ENCODE peak calls at places on chromosomes 3 and 15, in seven cellular contexts. E is HS-5; N is foreskin fibroblast; B is activated naive CD8-positive, alpha-beta T cell treated with anti-CD3 and anti-CD28 coated beads for 36 hours; Z is nucleus accumbens; C is iPS-NIHi11; X is uterus. M is an unnamed sample.

GRCh38 chr15:68316061-68316804 is 38.7 kb downstream of the FEM1B start:
- DNase-seq in E (no peak), C (peak), N (no peak), Z (no peak), X (peak), B (no peak), M (no peak)

GRCh38 chr15:78003539-78004008 is 73.9 kb downstream of the TBC1D2B start:
- DNase-seq in N (no peak), B (no peak), E (no peak), Z (no peak), C (peak), X (no peak), M (no peak)

GRCh38 chr3:58052373-58053273 is 44.4 kb downstream of the FLNB start:
- DNase-seq in Z (no peak), N (peak), C (no peak), B (peak), E (peak), X (peak), M (peak)

GRCh38 chr3:194323785-194324735 is 27.1 kb downstream of the CPN2 start:
- DNase-seq in E (no peak), N (no peak), Z (no peak), B (no peak), X (peak), C (no peak), M (peak)

GRCh38 chr15:37031198-37031597 is 69.2 kb downstream of the MEIS2 start:
- DNase-seq in E (no peak), X (no peak), Z (no peak), C (no peak), B (no peak), N (peak), M (no peak)

GRCh38 chr15:86701259-86701963 is 621.7 kb downstream of the AGBL1 start:
- DNase-seq in Z (no peak), E (no peak), B (no peak), X (no peak), N (no peak), C (no peak), M (no peak)

GRCh38 chr15:75695206-75695605 is 17.4 kb downstream of the CSPG4 start:
- DNase-seq in Z (no peak), E (no peak), B (no peak), C (no peak), X (no peak), N (no peak), M (no peak)

GRCh38 chr3:46574881-46575576 is 8.9 kb upstream of the LRRC2 start:
- DNase-seq in C (no peak), N (no peak), E (no peak), Z (no peak), X (no peak), B (no peak), M (no peak)

GRCh38 chr3:114213669-114214541 is 23.5 kb downstream of the ZNF80 start:
- DNase-seq in B (peak), N (peak), Z (no peak), E (peak), X (no peak), C (peak), M (peak)

GRCh38 chr3:194328080-194328571 is 23.0 kb downstream of the CPN2 start:
- DNase-seq in N (no peak), B (no peak), E (no peak), Z (no peak), X (no peak), C (no peak), M (peak)

GRCh38 chr3:95705786-95706418 is 1108.5 kb upstream of the EPHA6 start:
- DNase-seq in X (no peak), B (peak), Z (no peak), E (no peak), C (no peak), N (no peak), M (no peak)

GRCh38 chr3:123809597-123809996 is 74.5 kb downstream of the MYLK start:
- DNase-seq in B (no peak), E (no peak), Z (no peak), C (no peak), X (no peak), N (no peak), M (no peak)

GRCh38 chr15:97881568-97881967 is 78.9 kb upstream of the ARRDC4 start:
- DNase-seq in N (no peak), C (no peak), Z (no peak), E (no peak), B (no peak), X (no peak), M (no peak)

GRCh38 chr3:66822059-66823009 is 175.8 kb upstream of the KBTBD8 start:
- DNase-seq in N (peak), C (peak), Z (no peak), E (no peak), B (peak), X (peak), M (peak)

GRCh38 chr15:68187559-68187958 is 17.6 kb downstream of the CALML4 start:
- DNase-seq in N (peak), B (no peak), Z (no peak), E (no peak), X (peak), C (peak), M (peak)

GRCh38 chr3:63043631-63044030 is 168.4 kb upstream of the CADPS start:
- DNase-seq in X (no peak), N (no peak), C (no peak), Z (no peak), E (no peak), B (no peak), M (no peak)

GRCh38 chr15:88454867-88455810 is 12.0 kb downstream of the MRPL46 start:
- DNase-seq in B (peak), C (peak), Z (peak), X (peak), N (peak), E (peak), M (peak)

GRCh38 chr3:37671926-37672325 is 189.8 kb upstream of the CTDSPL start:
- DNase-seq in X (no peak), E (no peak), Z (no peak), C (no peak), N (no peak), B (no peak), M (no peak)

GRCh38 chr3:186456636-186457265 is 87.4 kb downstream of the CRYGS start:
- DNase-seq in C (no peak), Z (no peak), X (no peak), B (no peak), N (no peak), E (no peak), M (no peak)

GRCh38 chr15:85120351-85121113 is 138.9 kb downstream of the PDE8A start:
- DNase-seq in N (no peak), X (no peak), C (no peak), Z (no peak), B (no peak), E (no peak), M (no peak)

GRCh38 chr3:2853627-2854026 is 256.5 kb downstream of the IL5RA start:
- DNase-seq in C (no peak), Z (no peak), E (no peak), N (no peak), B (no peak), X (no peak), M (no peak)

GRCh38 chr3:150589759-150590158 is 13.4 kb upstream of the SELENOT start:
- DNase-seq in C (no peak), E (no peak), B (no peak), X (no peak), Z (no peak), N (no peak), M (no peak)

GRCh38 chr3:10512687-10513086 is 7.3 kb upstream of the ATP2B2 start:
- DNase-seq in N (no peak), B (no peak), Z (no peak), E (no peak), X (no peak), C (no peak), M (no peak)

GRCh38 chr3:139450155-139450554 is 26.2 kb downstream of the RBP2 start:
- DNase-seq in N (no peak), B (no peak), E (no peak), Z (no peak), C (no peak), X (no peak), M (no peak)

GRCh38 chr3:13018039-13018431 is 55.2 kb downstream of the IQSEC1 start:
- DNase-seq in N (peak), E (no peak), X (no peak), B (no peak), C (peak), Z (no peak), M (peak)

GRCh38 chr3:178950676-178951075 is 120.9 kb downstream of the ZMAT3 start:
- DNase-seq in N (peak), B (peak), C (no peak), X (no peak), Z (no peak), E (no peak), M (no peak)

GRCh38 chr3:150238995-150239612 is 169.0 kb upstream of the TSC22D2 start:
- DNase-seq in Z (no peak), X (no peak), B (no peak), E (no peak), C (peak), N (no peak), M (no peak)

GRCh38 chr3:168165390-168166269 is 69.9 kb upstream of the GOLIM4 start:
- DNase-seq in X (peak), C (peak), B (peak), Z (no peak), E (peak), N (peak), M (peak)

GRCh38 chr15:45101749-45102148 is 12.2 kb downstream of the DUOX2 start:
- DNase-seq in X (no peak), B (no peak), E (no peak), Z (no peak), C (no peak), N (no peak), M (no peak)

GRCh38 chr3:186110975-186111974 is 2.4 kb upstream of the ETV5 start:
- DNase-seq in Z (no peak), B (no peak), X (no peak), C (no peak), E (no peak), N (no peak), M (no peak)

GRCh38 chr15:49380912-49381311 is 42.1 kb upstream of the FGF7 start:
- DNase-seq in E (no peak), N (peak), X (no peak), Z (no peak), C (no peak), B (no peak), M (no peak)

GRCh38 chr3:195165264-195165608 is 105.7 kb downstream of the XXYLT1 start:
- DNase-seq in B (no peak), X (no peak), E (no peak), C (no peak), Z (no peak), N (no peak), M (no peak)

GRCh38 chr3:197595470-197596185 is 39.9 kb upstream of the BDH1 start:
- DNase-seq in N (no peak), X (no peak), C (no peak), E (no peak), Z (no peak), B (no peak), M (no peak)

GRCh38 chr15:79349526-79349925 is 38.6 kb downstream of the TMED3 start:
- DNase-seq in B (no peak), C (no peak), E (no peak), Z (no peak), X (no peak), N (peak), M (no peak)

GRCh38 chr15:82018201-82018600 is 27.6 kb downstream of the MEX3B start:
- DNase-seq in B (no peak), X (no peak), C (no peak), Z (no peak), N (no peak), E (no peak), M (no peak)

GRCh38 chr3:3648961-3649360 is 150.3 kb upstream of the LRRN1 start:
- DNase-seq in X (no peak), Z (no peak), E (no peak), B (no peak), N (no peak), C (no peak), M (no peak)

M was measured in MG63.